ENCODE peak calls at places on chromosomes 3 and 15, in four cellular contexts. T, K, D and C are unnamed samples.

GRCh38 chr3:23390989-23391388 is 187.9 kb downstream of the UBE2E2 start:
- DNase-seq in T (no peak), K (no peak), D (no peak), C (no peak)

GRCh38 chr3:194468086-194468485 is 18.7 kb downstream of the ATP13A3 start:
- DNase-seq in T (no peak), K (no peak), D (no peak), C (no peak)

GRCh38 chr3:14128724-14129123 is 3.9 kb downstream of the TMEM43 start:
- DNase-seq in T (no peak), K (no peak), D (no peak), C (no peak)

GRCh38 chr3:4292301-4292700 is 10.9 kb upstream of the SETMAR start:
- DNase-seq in T (no peak), K (no peak), D (no peak), C (no peak)

GRCh38 chr15:58410353-58410752 is 21.4 kb upstream of the LIPC start:
- DNase-seq in T (peak), K (no peak), D (peak), C (no peak)

GRCh38 chr3:99960123-99960878 is 142.6 kb downstream of the CMSS1 start:
- DNase-seq in T (no peak), K (no peak), D (no peak), C (no peak)

GRCh38 chr3:16338124-16338523 is 73.1 kb downstream of the OXNAD1 start:
- DNase-seq in T (no peak), K (no peak), D (peak), C (no peak)

GRCh38 chr3:139204756-139205155 is 139.1 kb upstream of the MRPS22 start:
- DNase-seq in T (no peak), K (no peak), D (no peak), C (no peak)

GRCh38 chr3:52052831-52053306 is 3.5 kb downstream of the DUSP7 start:
- DNase-seq in T (peak), K (peak), D (peak), C (peak)

GRCh38 chr15:39493393-39494067 is 87.3 kb upstream of the THBS1 start:
- DNase-seq in T (no peak), K (no peak), D (no peak), C (no peak)

GRCh38 chr3:41304603-41305002 is 105.3 kb downstream of the CTNNB1 start:
- DNase-seq in T (no peak), K (no peak), D (no peak), C (no peak)

DNA sequence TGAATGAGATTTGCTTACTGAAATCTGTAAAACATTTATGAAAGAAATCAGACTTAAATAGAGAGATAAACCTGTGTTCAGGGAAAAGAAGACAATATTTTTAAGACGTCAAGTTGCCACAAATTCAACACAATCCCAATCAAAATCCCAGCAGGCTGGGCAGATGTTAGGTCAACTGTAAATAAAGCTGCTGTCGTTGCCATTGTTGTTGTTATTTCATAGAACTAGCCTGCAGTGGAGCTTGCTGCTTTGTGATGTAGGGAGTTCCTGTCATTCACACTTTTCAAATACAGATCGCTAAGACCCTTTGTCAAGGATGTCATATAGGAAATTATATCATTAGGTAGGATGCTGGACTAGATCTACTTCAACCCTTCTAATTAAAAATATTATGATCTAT is 123.1 kb downstream of the NEO1 start:
- DNase-seq in T (no peak), K (no peak), D (no peak), C (no peak)
- TF ChIP-seq ESRRA in T (no peak), K (no peak), D (no peak), C (no peak)

GRCh38 chr15:73809728-73810501 is 56.8 kb upstream of the INSYN1 start:
- DNase-seq in T (no peak), K (no peak), D (no peak), C (peak)

GRCh38 chr15:73805504-73806089 is 52.4 kb upstream of the INSYN1 start:
- DNase-seq in T (no peak), K (no peak), D (no peak), C (no peak)

GRCh38 chr15:73804421-73804820 is 51.3 kb upstream of the INSYN1 start:
- DNase-seq in T (no peak), K (no peak), D (no peak), C (no peak)

GRCh38 chr15:73807865-73808264 is 54.7 kb upstream of the INSYN1 start:
- DNase-seq in T (no peak), K (no peak), D (no peak), C (no peak)

DNA sequence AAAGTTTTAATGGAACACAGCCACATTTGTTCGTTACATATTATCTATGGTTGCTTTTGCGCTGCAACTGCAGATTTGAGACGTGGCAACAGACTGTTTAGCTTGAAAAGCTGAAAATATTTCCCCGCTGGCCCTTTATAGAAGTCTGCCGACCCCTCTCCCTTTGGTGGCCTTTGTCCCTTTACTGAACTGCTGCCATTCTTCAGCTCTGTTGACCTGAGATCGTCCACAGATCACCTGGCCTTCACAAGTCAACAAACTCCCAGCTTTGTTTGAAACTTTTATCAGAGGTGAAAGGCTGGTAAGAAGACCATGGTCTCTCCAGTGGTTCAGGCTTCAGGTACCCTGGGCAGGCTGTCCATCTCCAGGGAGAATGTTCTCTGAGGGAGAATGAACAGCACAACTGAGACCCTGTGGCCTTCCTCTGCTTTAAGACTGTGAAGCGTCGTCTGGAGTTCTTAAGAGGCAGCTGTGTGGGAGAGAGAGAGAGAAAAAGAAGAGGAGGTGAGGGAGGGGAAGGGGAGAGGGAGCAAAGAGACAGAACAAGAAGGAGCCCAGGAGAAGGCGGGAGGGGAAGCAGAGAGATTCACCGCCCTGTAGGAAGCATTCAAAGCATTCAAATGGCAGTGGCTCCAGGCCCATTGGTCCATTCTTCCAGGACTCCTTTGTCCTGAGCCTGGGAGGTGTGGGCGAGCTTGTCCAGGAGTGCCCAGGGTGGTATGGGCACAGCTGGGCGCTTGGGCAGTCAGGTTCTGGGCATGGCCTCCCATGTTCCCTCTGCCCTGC is 53.7 kb upstream of the INSYN1 start:
- DNase-seq in T (no peak), K (peak), D (no peak), C (no peak)
- TF ChIP-seq RAD21 in T (no peak), K (no peak), D (no peak), C (no peak)

GRCh38 chr3:15292765-15293522 is 39.4 kb downstream of the SH3BP5 start:
- DNase-seq in T (no peak), K (no peak), D (no peak), C (no peak)
- TF ChIP-seq ESRRA in T (no peak), K (no peak), D (no peak), C (no peak)

GRCh38 chr3:98761656-98762229 is 1.4 kb upstream of the ST3GAL6 start:
- DNase-seq in T (no peak), K (no peak), D (no peak), C (no peak)

GRCh38 chr3:98763814-98764691 is 913 bp downstream of the ST3GAL6 start:
- DNase-seq in T (no peak), K (no peak), D (no peak), C (no peak)

GRCh38 chr3:98764692-98765002 is 1.5 kb downstream of the ST3GAL6 start:
- DNase-seq in T (no peak), K (no peak), D (no peak), C (no peak)

GRCh38 chr3:98765721-98766120 is 2.6 kb downstream of the ST3GAL6 start:
- DNase-seq in T (no peak), K (no peak), D (no peak), C (no peak)

DNA sequence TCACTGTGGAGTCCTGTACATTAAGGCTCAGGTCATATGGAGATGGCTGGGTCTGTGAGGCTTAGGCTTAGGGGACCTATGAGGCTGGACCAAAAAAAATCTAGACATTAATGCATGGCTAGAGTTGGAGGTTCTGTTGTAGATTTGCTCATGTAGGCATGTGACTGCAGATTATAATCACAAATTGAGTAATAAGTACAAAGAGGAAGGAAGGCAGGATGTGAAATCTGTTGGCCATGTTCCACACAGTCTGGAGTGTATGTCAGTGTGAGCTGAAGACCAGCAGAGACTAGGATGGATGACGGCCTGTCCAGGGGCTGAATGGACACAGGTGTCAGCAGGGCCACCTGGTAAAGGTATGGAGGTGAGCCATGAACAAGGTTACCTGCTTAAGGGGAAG is at the start of gene ST3GAL6:
- DNase-seq in T (no peak), K (no peak), D (no peak), C (no peak)
- TF ChIP-seq RAD21 in T (no peak), K (no peak), D (no peak), C (no peak)

DNA sequence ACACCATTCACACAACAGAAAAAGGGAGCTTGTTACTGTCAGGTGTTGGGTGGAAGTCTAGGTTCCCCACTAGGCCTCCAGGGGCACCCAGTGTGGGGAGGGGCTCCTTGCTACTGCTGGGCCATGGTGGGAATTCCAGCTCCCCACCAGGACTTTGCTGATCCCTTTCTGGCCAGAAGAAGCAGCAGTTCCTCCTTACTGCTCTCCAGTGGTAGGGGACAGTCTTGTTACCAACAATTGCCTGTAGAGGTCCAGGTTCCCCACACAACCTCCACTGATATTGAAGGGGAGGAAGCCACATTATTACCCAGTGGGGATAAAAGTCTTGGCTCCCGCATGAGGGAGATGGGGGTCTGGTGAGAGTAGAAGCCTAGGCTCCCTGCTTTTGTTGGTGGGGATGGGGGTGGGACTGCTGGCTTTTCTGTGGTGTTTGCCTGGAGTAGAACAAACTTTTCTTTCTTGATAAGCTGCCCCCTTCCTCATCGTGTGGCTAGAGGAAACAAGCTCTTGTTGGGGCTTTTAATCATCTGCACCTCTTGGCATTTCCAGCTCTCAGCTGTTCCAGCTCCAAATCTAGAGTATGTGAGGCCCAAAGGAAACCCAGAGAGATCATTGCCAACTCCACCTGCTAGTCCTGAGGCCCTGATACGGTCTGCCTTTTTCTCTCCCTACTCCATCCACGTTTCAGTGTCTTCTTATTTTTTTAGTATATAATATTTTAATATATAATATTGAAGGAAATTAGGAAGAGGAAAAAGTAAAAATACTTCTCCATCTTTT is 824.2 kb downstream of the AGBL1 start:
- DNase-seq in T (no peak), K (no peak), D (no peak), C (no peak)
- TF ChIP-seq ESRRA in T (no peak), K (no peak), D (no peak), C (no peak)

GRCh38 chr3:105367063-105367405 is 325 bp downstream of the ALCAM start:
- DNase-seq in T (no peak), K (no peak), D (no peak), C (peak)
- TF ChIP-seq RAD21 in T (no peak), K (no peak), D (no peak), C (no peak)